ENCODE peak calls at places on chromosomes 1 and 21, in seven cellular contexts. X is NCI-H2171 treated with DMSO at 0.1 percent for 48 hours; H is tibial artery; V is epithelial cell of proximal tubule; F is AML-193; Y is HT-29; A is stimulated activated CD4-positive, alpha-beta T cell treated with anti-CD3 and anti-CD28 coated beads, TNF-alpha, amount 100 ng/mL, for 4 hours. L is an unnamed sample.
A peak's percentile ranks its signal among the peaks of the same experiment; 100 is the strongest.

GRCh38 chr1:41623736-41624135 is 139.3 kb upstream of the EDN2 start:
- DNase-seq in X (no peak), F (no peak), A (no peak), Y (no peak), V (no peak), H (peak; percentile 42), L (no peak)

GRCh38 chr1:7425771-7426170 is 345.3 kb upstream of the VAMP3 start:
- DNase-seq in V (no peak), H (no peak), X (no peak), A (no peak), Y (no peak), F (no peak), L (no peak)

GRCh38 chr1:76666499-76666898 is 200.8 kb upstream of the ST6GALNAC5 start:
- DNase-seq in V (no peak), X (no peak), Y (no peak), A (no peak), F (no peak), H (no peak), L (no peak)

GRCh38 chr1:192639607-192640368 is 3.8 kb downstream of the RGS13 start:
- DNase-seq in V (peak; percentile 69), H (no peak), F (no peak), X (no peak), Y (peak; percentile 72), A (no peak), L (no peak)

GRCh38 chr21:31173881-31174555 is 135.7 kb upstream of the KRTAP19-8 start:
- DNase-seq in H (peak; percentile 72), X (no peak), V (no peak), Y (no peak), A (no peak), F (no peak), L (no peak)

GRCh38 chr1:72481420-72481819 is 199.1 kb upstream of the NEGR1 start:
- DNase-seq in H (no peak), A (no peak), Y (no peak), V (no peak), X (no peak), F (no peak), L (no peak)

GRCh38 chr1:156727492-156727891 is 777 bp upstream of the METTL25B start:
- DNase-seq in X (no peak), F (no peak), Y (no peak), H (no peak), V (no peak), A (no peak), L (no peak)

GRCh38 chr1:208209896-208210589 is 34.1 kb downstream of the PLXNA2 start:
- DNase-seq in H (no peak), A (no peak), F (no peak), V (no peak), Y (no peak), X (no peak), L (no peak)

GRCh38 chr1:20882837-20883236 is 95.7 kb upstream of the HP1BP3 start:
- DNase-seq in F (no peak), Y (no peak), V (no peak), H (no peak), A (no peak), X (no peak), L (no peak)

GRCh38 chr1:37497832-37498231 is 16.7 kb downstream of the MEAF6 start:
- DNase-seq in X (peak; percentile 91), V (no peak), F (no peak), A (no peak), H (no peak), Y (peak; percentile 73), L (no peak)

GRCh38 chr1:25568834-25569598 is 25.6 kb downstream of the LDLRAP1 start:
- DNase-seq in F (no peak), A (no peak), H (no peak), V (no peak), X (peak; percentile 59), Y (peak; percentile 22), L (peak; percentile 26)

GRCh38 chr1:150575072-150575489 is 4.3 kb downstream of the MCL1 start:
- DNase-seq in Y (no peak), H (no peak), F (no peak), V (no peak), X (no peak), A (no peak), L (no peak)

GRCh38 chr1:8663915-8664331 is 153.5 kb downstream of the RERE start:
- DNase-seq in H (no peak), F (no peak), X (no peak), V (no peak), Y (no peak), A (no peak), L (no peak)

GRCh38 chr21:41808846-41809245 is 42.0 kb upstream of the RIPK4 start:
- DNase-seq in A (no peak), X (no peak), H (no peak), V (no peak), Y (no peak), F (no peak), L (no peak)

GRCh38 chr1:27864264-27864895 is 8.0 kb upstream of the THEMIS2 start:
- DNase-seq in X (no peak), F (peak; percentile 87), H (no peak), A (no peak), V (no peak), Y (peak; percentile 29), L (no peak)

GRCh38 chr1:156060937-156061636 is at the start of gene RAB25:
- DNase-seq in X (peak; percentile 89), V (no peak), H (no peak), Y (peak; percentile 94), F (no peak), A (no peak), L (no peak)

GRCh38 chr1:29675481-29676263 is 439.4 kb downstream of the PTPRU start:
- DNase-seq in X (no peak), V (no peak), Y (no peak), F (no peak), A (no peak), H (peak; percentile 42), L (no peak)

GRCh38 chr1:229440821-229441537 is 7.1 kb upstream of the ACTA1 start:
- DNase-seq in A (no peak), X (no peak), V (no peak), Y (no peak), H (no peak), F (no peak), L (no peak)

GRCh38 chr1:6000444-6001288 is 8.4 kb upstream of the NPHP4 start:
- DNase-seq in V (no peak), F (no peak), X (no peak), H (peak; percentile 34), A (no peak), Y (no peak), L (no peak)